ENCODE peak calls at places on chromosomes 12 and 14, in nine cellular contexts. G is right cardiac atrium, L is fibroblast of the aortic adventitia, N is mesendoderm, P is right lobe of liver, U is foreskin fibroblast, Z is endothelial cell of umbilical vein, T is fibroblast of pulmonary artery, F is BJ. Y is an unnamed sample.

GRCh38 chr14:68814376-68815287 is 21.8 kb upstream of the ZFP36L1 start:
- DNase-seq in G (peak), L (peak), N (peak), P (peak), U (peak), Z (peak), T (peak), F (no peak), Y (peak)

GRCh38 chr12:132327351-132328171 is 1.8 kb downstream of the GALNT9 start:
- DNase-seq in G (no peak), L (peak), N (peak), P (peak), U (peak), Z (peak), T (peak), F (peak), Y (no peak)

GRCh38 chr14:58783801-58784511 is 146.2 kb downstream of the DACT1 start:
- DNase-seq in G (no peak), L (peak), N (no peak), P (no peak), U (peak), Z (no peak), T (no peak), F (no peak), Y (no peak)

GRCh38 chr14:92409069-92409468 is 86.1 kb downstream of the SLC24A4 start:
- DNase-seq in G (no peak), L (peak), N (no peak), P (no peak), U (peak), Z (no peak), T (peak), F (no peak), Y (no peak)

GRCh38 chr12:106917503-106917902 is 38.2 kb upstream of the TMEM263 start:
- DNase-seq in G (peak), L (no peak), N (no peak), P (no peak), U (no peak), Z (peak), T (peak), F (no peak), Y (no peak)

GRCh38 chr12:89427508-89428156 is 75.3 kb upstream of the DUSP6 start:
- DNase-seq in G (no peak), L (no peak), N (no peak), P (no peak), U (no peak), Z (no peak), T (no peak), F (no peak), Y (no peak)

GRCh38 chr14:35355981-35356839 is 48.3 kb downstream of the NFKBIA start:
- DNase-seq in G (no peak), L (peak), N (peak), P (peak), U (no peak), Z (no peak), T (peak), F (peak), Y (no peak)

GRCh38 chr12:32107376-32108267 is 975 bp downstream of the BICD1 start:
- DNase-seq in G (no peak), L (peak), N (peak), P (no peak), U (peak), Z (peak), T (peak), F (no peak), Y (no peak)

GRCh38 chr12:30908389-30909087 is 18.0 kb upstream of the TSPAN11 start:
- DNase-seq in G (no peak), L (peak), N (no peak), P (no peak), U (peak), Z (peak), T (peak), F (peak), Y (no peak)

GRCh38 chr12:122167328-122167925 is 6.6 kb downstream of the IL31 start:
- DNase-seq in G (no peak), L (no peak), N (no peak), P (no peak), U (no peak), Z (no peak), T (no peak), F (no peak), Y (no peak)

GRCh38 chr12:91565246-91565645 is 382.6 kb upstream of the DCN start:
- DNase-seq in G (no peak), L (no peak), N (no peak), P (no peak), U (peak), Z (no peak), T (peak), F (no peak), Y (no peak)

GRCh38 chr12:13339538-13339937 is 143.0 kb downstream of the EMP1 start:
- DNase-seq in G (no peak), L (peak), N (no peak), P (no peak), U (peak), Z (no peak), T (no peak), F (no peak), Y (no peak)

GRCh38 chr14:75231320-75231719 is 47.3 kb upstream of the FOS start:
- DNase-seq in G (no peak), L (no peak), N (no peak), P (no peak), U (no peak), Z (no peak), T (no peak), F (no peak), Y (no peak)

GRCh38 chr14:53978194-53978593 is 21.6 kb upstream of the BMP4 start:
- DNase-seq in G (no peak), L (no peak), N (no peak), P (no peak), U (no peak), Z (no peak), T (no peak), F (no peak), Y (no peak)

GRCh38 chr12:24738436-24738835 is 210.5 kb downstream of the BCAT1 start:
- DNase-seq in G (no peak), L (no peak), N (no peak), P (no peak), U (no peak), Z (no peak), T (no peak), F (no peak), Y (no peak)

GRCh38 chr14:51157012-51157411 is 62.1 kb upstream of the TRIM9 start:
- DNase-seq in G (no peak), L (peak), N (peak), P (no peak), U (peak), Z (peak), T (peak), F (no peak), Y (no peak)

GRCh38 chr12:118645219-118645618 is 268.9 kb downstream of the SUDS3 start:
- DNase-seq in G (no peak), L (no peak), N (peak), P (peak), U (no peak), Z (no peak), T (no peak), F (no peak), Y (no peak)

GRCh38 chr12:178715-179109 is 35.2 kb downstream of the SLC6A12 start:
- DNase-seq in G (peak), L (no peak), N (peak), P (no peak), U (no peak), Z (no peak), T (no peak), F (no peak), Y (no peak)

GRCh38 chr14:100522616-100523021 is 64.6 kb downstream of the BEGAIN start:
- DNase-seq in G (peak), L (peak), N (no peak), P (no peak), U (no peak), Z (no peak), T (no peak), F (no peak), Y (no peak)

GRCh38 chr12:120988234-120988633 is 9.9 kb downstream of the HNF1A start:
- DNase-seq in G (no peak), L (no peak), N (no peak), P (no peak), U (no peak), Z (no peak), T (no peak), F (no peak), Y (no peak)

GRCh38 chr12:56631790-56632700 is 1.9 kb upstream of the BAZ2A start:
- DNase-seq in G (peak), L (peak), N (peak), P (peak), U (peak), Z (peak), T (peak), F (no peak), Y (no peak)

GRCh38 chr14:105894125-105894977 is 368.0 kb downstream of the TMEM121 start:
- DNase-seq in G (peak), L (no peak), N (no peak), P (peak), U (no peak), Z (no peak), T (no peak), F (no peak), Y (peak)

GRCh38 chr14:29937116-29937515 is 9.5 kb upstream of the PRKD1 start:
- DNase-seq in G (no peak), L (peak), N (peak), P (no peak), U (peak), Z (no peak), T (peak), F (no peak), Y (no peak)

GRCh38 chr12:19382111-19382526 is 57.2 kb upstream of the AEBP2 start:
- DNase-seq in G (no peak), L (peak), N (peak), P (no peak), U (peak), Z (peak), T (peak), F (peak), Y (no peak)

GRCh38 chr12:51218607-51219161 is 822 bp upstream of the POU6F1 start:
- DNase-seq in G (no peak), L (no peak), N (peak), P (peak), U (no peak), Z (peak), T (no peak), F (no peak), Y (no peak)

GRCh38 chr12:51217968-51218606 is at the start of gene POU6F1:
- DNase-seq in G (peak), L (peak), N (peak), P (peak), U (peak), Z (peak), T (peak), F (no peak), Y (peak)

GRCh38 chr12:51216652-51217051 is 1.2 kb downstream of the POU6F1 start:
- DNase-seq in G (no peak), L (no peak), N (no peak), P (no peak), U (no peak), Z (no peak), T (no peak), F (no peak), Y (no peak)

GRCh38 chr12:51217133-51217967 is 512 bp downstream of the POU6F1 start:
- DNase-seq in G (peak), L (no peak), N (peak), P (peak), U (peak), Z (peak), T (peak), F (no peak), Y (peak)

GRCh38 chr12:51219345-51219744 is 1.5 kb upstream of the POU6F1 start:
- DNase-seq in G (no peak), L (no peak), N (no peak), P (no peak), U (no peak), Z (no peak), T (no peak), F (no peak), Y (no peak)
- H3K4me3 ChIP-seq in G (no peak), L (no peak), N (no peak), P (no peak), U (no peak), Z (no peak), T (no peak), F (no peak), Y (peak)

DNA sequence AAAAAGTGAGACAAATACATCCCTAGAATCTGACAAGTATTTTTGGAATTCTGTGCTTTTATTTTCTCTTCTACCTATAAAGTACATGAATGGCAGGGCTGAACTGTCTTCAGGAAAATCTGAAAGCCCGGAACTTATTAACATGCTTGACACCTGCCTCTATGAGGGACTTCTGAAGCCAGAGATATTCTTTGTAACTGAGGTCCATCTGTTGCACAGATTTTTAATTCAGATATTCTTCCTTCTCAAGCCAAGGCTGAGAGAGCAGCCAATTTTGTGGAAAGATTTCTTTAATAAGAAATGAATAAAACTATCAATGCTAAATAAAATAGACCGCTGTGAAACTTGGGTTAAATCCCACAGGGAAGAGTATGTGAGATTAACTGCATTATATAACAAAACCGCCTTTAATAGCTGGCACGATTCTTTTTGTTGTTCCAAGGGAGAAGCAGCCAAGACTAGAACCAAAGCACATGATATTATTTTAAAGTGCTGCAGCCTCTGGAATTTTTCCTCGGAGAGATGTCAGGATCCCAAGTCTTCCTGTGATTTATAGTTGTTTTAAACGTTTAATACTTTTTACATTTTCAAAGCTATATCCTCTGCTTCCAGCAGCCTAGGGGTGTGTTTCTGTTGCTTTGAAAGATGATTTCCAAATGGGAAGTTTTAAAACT is 148.9 kb downstream of the CRADD start:
- DNase-seq in G (no peak), L (peak), N (no peak), P (no peak), U (peak), Z (peak), T (no peak), F (peak), Y (no peak)
- H3K4me3 ChIP-seq in G (no peak), L (no peak), N (no peak), P (no peak), U (no peak), Z (no peak), T (no peak), F (no peak), Y (no peak)

GRCh38 chr12:21945002-21945401 is 3.8 kb upstream of the ABCC9 start:
- DNase-seq in G (no peak), L (no peak), N (no peak), P (no peak), U (no peak), Z (no peak), T (no peak), F (no peak), Y (no peak)

GRCh38 chr12:21946983-21947382 is 5.8 kb upstream of the ABCC9 start:
- DNase-seq in G (no peak), L (no peak), N (no peak), P (no peak), U (no peak), Z (no peak), T (no peak), F (no peak), Y (no peak)

GRCh38 chr12:21950649-21951048 is 9.4 kb upstream of the ABCC9 start:
- DNase-seq in G (no peak), L (no peak), N (no peak), P (no peak), U (no peak), Z (no peak), T (no peak), F (no peak), Y (no peak)
- H3K4me3 ChIP-seq in G (no peak), L (no peak), N (no peak), P (no peak), U (no peak), Z (no peak), T (no peak), F (no peak), Y (no peak)

GRCh38 chr14:102809870-102810269 is 32.6 kb downstream of the TRAF3 start:
- DNase-seq in G (no peak), L (no peak), N (no peak), P (no peak), U (no peak), Z (no peak), T (no peak), F (no peak), Y (no peak)

GRCh38 chr14:102811254-102811963 is 34.2 kb downstream of the TRAF3 start:
- DNase-seq in G (no peak), L (no peak), N (no peak), P (no peak), U (no peak), Z (no peak), T (no peak), F (no peak), Y (no peak)

GRCh38 chr14:102813691-102814090 is 36.4 kb downstream of the TRAF3 start:
- DNase-seq in G (no peak), L (no peak), N (no peak), P (no peak), U (no peak), Z (no peak), T (no peak), F (no peak), Y (no peak)

GRCh38 chr14:102810523-102810922 is 33.3 kb downstream of the TRAF3 start:
- DNase-seq in G (no peak), L (no peak), N (no peak), P (no peak), U (no peak), Z (no peak), T (no peak), F (no peak), Y (no peak)

DNA sequence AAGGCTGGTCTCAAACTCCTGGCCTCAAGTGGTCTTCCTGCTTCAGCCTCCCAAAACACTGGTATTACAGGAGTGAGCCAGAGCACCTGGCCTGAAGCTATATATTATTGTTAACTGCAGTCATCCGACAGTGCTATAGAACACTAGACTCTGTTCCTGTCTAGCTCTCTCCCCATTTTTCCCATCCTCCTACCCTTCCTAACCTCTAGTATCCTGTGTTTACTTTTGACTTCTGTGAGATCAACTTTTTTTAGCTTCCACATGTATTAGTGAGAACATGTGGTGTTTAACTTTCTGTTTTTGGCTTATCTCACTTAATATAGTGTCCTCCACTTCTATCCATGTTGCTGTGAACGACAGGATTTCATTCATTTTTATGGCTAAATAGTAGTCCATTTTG is 34.7 kb downstream of the TRAF3 start:
- DNase-seq in G (no peak), L (no peak), N (no peak), P (no peak), U (no peak), Z (no peak), T (no peak), F (no peak), Y (no peak)
- H3K4me3 ChIP-seq in G (no peak), L (no peak), N (no peak), P (no peak), U (no peak), Z (no peak), T (no peak), F (no peak), Y (no peak)

DNA sequence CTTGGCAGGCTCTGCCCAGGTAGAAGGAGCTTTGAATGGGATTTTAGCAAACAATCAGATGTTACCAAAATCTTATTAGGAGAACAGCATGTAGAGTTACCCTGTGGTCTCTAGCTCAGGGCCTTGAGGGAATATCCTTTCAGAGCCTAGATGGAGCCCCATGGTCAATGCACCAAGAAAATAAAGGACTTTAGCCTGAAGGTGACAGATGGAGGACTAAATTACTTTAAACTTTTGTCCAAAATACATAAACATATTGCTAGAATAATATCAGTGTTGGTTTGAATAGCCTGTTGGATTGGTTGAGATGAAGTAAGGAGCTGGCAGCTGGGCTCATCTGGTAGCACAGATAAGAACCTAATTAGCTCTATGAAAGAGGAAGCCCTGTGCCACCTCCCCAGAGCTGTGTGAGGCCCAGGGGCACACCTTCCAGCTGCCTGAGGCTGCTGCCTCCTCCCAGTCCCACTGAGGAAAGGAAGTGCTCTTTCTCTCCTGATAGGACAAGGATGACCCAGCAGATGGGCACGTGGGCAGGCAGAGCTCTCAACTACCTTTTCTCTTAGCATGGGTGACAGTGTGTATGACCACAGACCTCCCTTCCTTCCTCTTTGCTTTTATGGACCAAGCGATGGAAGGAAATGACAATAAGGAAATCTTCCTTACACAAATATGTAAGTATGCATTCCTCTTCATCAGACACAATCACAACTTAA is 127.4 kb upstream of the AMIGO2 start:
- DNase-seq in G (peak), L (no peak), N (peak), P (no peak), U (no peak), Z (peak), T (peak), F (no peak), Y (no peak)
- H3K4me3 ChIP-seq in G (no peak), L (no peak), N (no peak), P (no peak), U (no peak), Z (no peak), T (no peak), F (no peak), Y (no peak)

GRCh38 chr14:37623971-37624370 is 28.5 kb downstream of the TTC6 start:
- DNase-seq in G (no peak), L (no peak), N (no peak), P (no peak), U (no peak), Z (no peak), T (no peak), F (no peak), Y (no peak)
- H3K4me3 ChIP-seq in G (no peak), L (no peak), N (no peak), P (no peak), U (no peak), Z (no peak), T (no peak), F (no peak), Y (no peak)

Y was measured in RWPE2.